ENCODE peak calls at places on chromosome 21, in eight cellular contexts. One of them, this sample, is unnamed.

GRCh38 chr21:44802396-44803153 is 955 bp upstream of the UBE2G2 start:
- DNase-seq in endothelial cell of umbilical vein: no peak
- DNase-seq in SK-N-SH: peak
- DNase-seq in H1: no peak
- DNase-seq in K562: peak
- DNase-seq in HepG2: peak
- DNase-seq in GM12878: no peak
- DNase-seq in HCT116: no peak
- DNase-seq in this sample: no peak

GRCh38 chr21:39125752-39126485 is 57.3 kb downstream of the PSMG1 start:
- DNase-seq in endothelial cell of umbilical vein: peak
- DNase-seq in SK-N-SH: peak
- DNase-seq in H1: peak
- DNase-seq in K562: no peak
- DNase-seq in HepG2: peak
- DNase-seq in GM12878: no peak
- DNase-seq in HCT116: peak
- DNase-seq in this sample: no peak

GRCh38 chr21:44742418-44743153 is 31.2 kb upstream of the TSPEAR start:
- DNase-seq in endothelial cell of umbilical vein: peak
- DNase-seq in SK-N-SH: no peak
- DNase-seq in H1: no peak
- DNase-seq in K562: no peak
- DNase-seq in HepG2: peak
- DNase-seq in GM12878: no peak
- DNase-seq in HCT116: no peak
- DNase-seq in this sample: no peak

GRCh38 chr21:44994016-44994365 is 54.2 kb downstream of the SLX9 start:
- DNase-seq in endothelial cell of umbilical vein: no peak
- DNase-seq in SK-N-SH: no peak
- DNase-seq in H1: no peak
- DNase-seq in K562: no peak
- DNase-seq in HepG2: no peak
- DNase-seq in GM12878: no peak
- DNase-seq in HCT116: no peak
- DNase-seq in this sample: no peak

GRCh38 chr21:44891631-44892031 is 18.1 kb upstream of the PTTG1IP start:
- DNase-seq in endothelial cell of umbilical vein: no peak
- DNase-seq in SK-N-SH: no peak
- DNase-seq in H1: no peak
- DNase-seq in K562: no peak
- DNase-seq in HepG2: no peak
- DNase-seq in GM12878: no peak
- DNase-seq in HCT116: no peak
- DNase-seq in this sample: no peak

GRCh38 chr21:25626752-25627151 is 12.3 kb upstream of the JAM2 start:
- DNase-seq in endothelial cell of umbilical vein: no peak
- DNase-seq in SK-N-SH: peak
- DNase-seq in H1: no peak
- DNase-seq in K562: no peak
- DNase-seq in HepG2: no peak
- DNase-seq in GM12878: no peak
- DNase-seq in HCT116: no peak
- DNase-seq in this sample: no peak

GRCh38 chr21:40511976-40512375 is 335.0 kb downstream of the DSCAM start:
- DNase-seq in endothelial cell of umbilical vein: no peak
- DNase-seq in SK-N-SH: no peak
- DNase-seq in H1: no peak
- DNase-seq in K562: no peak
- DNase-seq in HepG2: no peak
- DNase-seq in GM12878: no peak
- DNase-seq in HCT116: no peak
- DNase-seq in this sample: no peak

GRCh38 chr21:25735221-25735894 is 586 bp downstream of the GABPA start:
- DNase-seq in endothelial cell of umbilical vein: peak
- DNase-seq in SK-N-SH: peak
- DNase-seq in H1: peak
- DNase-seq in K562: peak
- DNase-seq in HepG2: peak
- DNase-seq in GM12878: no peak
- DNase-seq in HCT116: peak
- DNase-seq in this sample: peak

GRCh38 chr21:33428669-33429068 is 25.5 kb downstream of the IFNGR2 start:
- DNase-seq in endothelial cell of umbilical vein: peak
- DNase-seq in SK-N-SH: no peak
- DNase-seq in H1: no peak
- DNase-seq in K562: no peak
- DNase-seq in HepG2: no peak
- DNase-seq in GM12878: no peak
- DNase-seq in HCT116: no peak
- DNase-seq in this sample: no peak

GRCh38 chr21:17501107-17502006 is 11.5 kb upstream of the CXADR start:
- DNase-seq in endothelial cell of umbilical vein: no peak
- DNase-seq in SK-N-SH: no peak
- DNase-seq in H1: no peak
- DNase-seq in K562: no peak
- DNase-seq in HepG2: peak
- DNase-seq in GM12878: no peak
- DNase-seq in HCT116: peak
- DNase-seq in this sample: no peak

GRCh38 chr21:46515109-46515508 is 56.4 kb downstream of the DIP2A start:
- DNase-seq in endothelial cell of umbilical vein: peak
- DNase-seq in SK-N-SH: no peak
- DNase-seq in H1: no peak
- DNase-seq in K562: no peak
- DNase-seq in HepG2: no peak
- DNase-seq in GM12878: no peak
- DNase-seq in HCT116: no peak
- DNase-seq in this sample: no peak

GRCh38 chr21:38491536-38491935 is 6.7 kb downstream of the ERG start:
- DNase-seq in endothelial cell of umbilical vein: peak
- DNase-seq in SK-N-SH: no peak
- DNase-seq in H1: no peak
- DNase-seq in K562: no peak
- DNase-seq in HepG2: no peak
- DNase-seq in GM12878: no peak
- DNase-seq in HCT116: no peak
- DNase-seq in this sample: no peak

GRCh38 chr21:38905751-38906150 is 100.0 kb downstream of the ETS2 start:
- DNase-seq in endothelial cell of umbilical vein: no peak
- DNase-seq in SK-N-SH: no peak
- DNase-seq in H1: no peak
- DNase-seq in K562: no peak
- DNase-seq in HepG2: no peak
- DNase-seq in GM12878: no peak
- DNase-seq in HCT116: no peak
- DNase-seq in this sample: no peak

GRCh38 chr21:33761104-33762036 is 119.1 kb downstream of the ITSN1 start:
- DNase-seq in endothelial cell of umbilical vein: peak
- DNase-seq in SK-N-SH: no peak
- DNase-seq in H1: no peak
- DNase-seq in K562: peak
- DNase-seq in HepG2: peak
- DNase-seq in GM12878: no peak
- DNase-seq in HCT116: peak
- DNase-seq in this sample: peak

GRCh38 chr21:42062543-42063022 is 8.5 kb upstream of the UMODL1 start:
- DNase-seq in endothelial cell of umbilical vein: no peak
- DNase-seq in SK-N-SH: no peak
- DNase-seq in H1: no peak
- DNase-seq in K562: no peak
- DNase-seq in HepG2: no peak
- DNase-seq in GM12878: peak
- DNase-seq in HCT116: no peak
- DNase-seq in this sample: no peak

GRCh38 chr21:38498057-38498833 is at the start of gene ERG:
- DNase-seq in endothelial cell of umbilical vein: peak
- DNase-seq in SK-N-SH: no peak
- DNase-seq in H1: no peak
- DNase-seq in K562: no peak
- DNase-seq in HepG2: no peak
- DNase-seq in GM12878: no peak
- DNase-seq in HCT116: no peak
- DNase-seq in this sample: no peak

GRCh38 chr21:46509760-46510159 is 51.1 kb downstream of the DIP2A start:
- DNase-seq in endothelial cell of umbilical vein: peak
- DNase-seq in SK-N-SH: no peak
- DNase-seq in H1: no peak
- DNase-seq in K562: no peak
- DNase-seq in HepG2: peak
- DNase-seq in GM12878: no peak
- DNase-seq in HCT116: peak
- DNase-seq in this sample: no peak

GRCh38 chr21:34215911-34216310 is 142.5 kb downstream of the MRPS6 start:
- DNase-seq in endothelial cell of umbilical vein: no peak
- DNase-seq in SK-N-SH: no peak
- DNase-seq in H1: no peak
- DNase-seq in K562: no peak
- DNase-seq in HepG2: no peak
- DNase-seq in GM12878: no peak
- DNase-seq in HCT116: no peak
- DNase-seq in this sample: no peak

GRCh38 chr21:42121792-42122191 is 50.7 kb downstream of the UMODL1 start:
- DNase-seq in endothelial cell of umbilical vein: no peak
- DNase-seq in SK-N-SH: no peak
- DNase-seq in H1: no peak
- DNase-seq in K562: no peak
- DNase-seq in HepG2: no peak
- DNase-seq in GM12878: no peak
- DNase-seq in HCT116: no peak
- DNase-seq in this sample: no peak

GRCh38 chr21:36860736-36861594 is 105.5 kb downstream of the HLCS start:
- DNase-seq in endothelial cell of umbilical vein: peak
- DNase-seq in SK-N-SH: no peak
- DNase-seq in H1: no peak
- DNase-seq in K562: peak
- DNase-seq in HepG2: peak
- DNase-seq in GM12878: no peak
- DNase-seq in HCT116: no peak
- DNase-seq in this sample: no peak

GRCh38 chr21:35273331-35273730 is 224.2 kb upstream of the RUNX1 start:
- DNase-seq in endothelial cell of umbilical vein: no peak
- DNase-seq in SK-N-SH: no peak
- DNase-seq in H1: no peak
- DNase-seq in K562: no peak
- DNase-seq in HepG2: no peak
- DNase-seq in GM12878: no peak
- DNase-seq in HCT116: no peak
- DNase-seq in this sample: no peak
- TF ChIP-seq POLR2AphosphoS5 in endothelial cell of umbilical vein: no peak
- TF ChIP-seq POLR2AphosphoS5 in SK-N-SH: no peak
- TF ChIP-seq POLR2AphosphoS5 in H1: no peak
- TF ChIP-seq POLR2AphosphoS5 in K562: no peak
- TF ChIP-seq POLR2AphosphoS5 in HepG2: no peak
- TF ChIP-seq POLR2AphosphoS5 in GM12878: no peak
- TF ChIP-seq POLR2AphosphoS5 in HCT116: no peak
- TF ChIP-seq POLR2AphosphoS5 in this sample: no peak

GRCh38 chr21:43675871-43676270 is 16.5 kb downstream of the RRP1B start:
- DNase-seq in endothelial cell of umbilical vein: no peak
- DNase-seq in SK-N-SH: no peak
- DNase-seq in H1: no peak
- DNase-seq in K562: no peak
- DNase-seq in HepG2: no peak
- DNase-seq in GM12878: no peak
- DNase-seq in HCT116: no peak
- DNase-seq in this sample: no peak
- H3K27ac ChIP-seq in endothelial cell of umbilical vein: no peak
- H3K27ac ChIP-seq in SK-N-SH: no peak
- H3K27ac ChIP-seq in H1: no peak
- H3K27ac ChIP-seq in K562: no peak
- H3K27ac ChIP-seq in HepG2: no peak
- H3K27ac ChIP-seq in GM12878: no peak
- H3K27ac ChIP-seq in HCT116: no peak
- H3K27ac ChIP-seq in this sample: no peak

GRCh38 chr21:29084372-29084771 is 10.9 kb upstream of the CCT8 start:
- DNase-seq in endothelial cell of umbilical vein: no peak
- DNase-seq in SK-N-SH: no peak
- DNase-seq in H1: no peak
- DNase-seq in K562: no peak
- DNase-seq in HepG2: no peak
- DNase-seq in GM12878: no peak
- DNase-seq in HCT116: no peak
- DNase-seq in this sample: no peak

GRCh38 chr21:29085106-29085752 is 11.8 kb upstream of the CCT8 start:
- DNase-seq in endothelial cell of umbilical vein: no peak
- DNase-seq in SK-N-SH: no peak
- DNase-seq in H1: no peak
- DNase-seq in K562: no peak
- DNase-seq in HepG2: no peak
- DNase-seq in GM12878: no peak
- DNase-seq in HCT116: no peak
- DNase-seq in this sample: no peak

GRCh38 chr21:29083306-29083705 is 9.9 kb upstream of the CCT8 start:
- DNase-seq in endothelial cell of umbilical vein: no peak
- DNase-seq in SK-N-SH: no peak
- DNase-seq in H1: no peak
- DNase-seq in K562: no peak
- DNase-seq in HepG2: no peak
- DNase-seq in GM12878: no peak
- DNase-seq in HCT116: no peak
- DNase-seq in this sample: no peak

GRCh38 chr21:29080454-29080930 is 7.0 kb upstream of the CCT8 start:
- DNase-seq in endothelial cell of umbilical vein: peak
- DNase-seq in SK-N-SH: no peak
- DNase-seq in H1: no peak
- DNase-seq in K562: no peak
- DNase-seq in HepG2: no peak
- DNase-seq in GM12878: no peak
- DNase-seq in HCT116: no peak
- DNase-seq in this sample: no peak

GRCh38 chr21:29082416-29082815 is 9.0 kb upstream of the CCT8 start:
- DNase-seq in endothelial cell of umbilical vein: no peak
- DNase-seq in SK-N-SH: no peak
- DNase-seq in H1: no peak
- DNase-seq in K562: no peak
- DNase-seq in HepG2: no peak
- DNase-seq in GM12878: no peak
- DNase-seq in HCT116: no peak
- DNase-seq in this sample: no peak
- H3K9ac ChIP-seq in endothelial cell of umbilical vein: no peak
- H3K9ac ChIP-seq in SK-N-SH: no peak
- H3K9ac ChIP-seq in H1: no peak
- H3K9ac ChIP-seq in K562: no peak
- H3K9ac ChIP-seq in HepG2: no peak
- H3K9ac ChIP-seq in GM12878: no peak
- H3K9ac ChIP-seq in HCT116: no peak
- H3K9ac ChIP-seq in this sample: no peak

GRCh38 chr21:27715131-27715530 is 748.2 kb upstream of the ADAMTS5 start:
- DNase-seq in endothelial cell of umbilical vein: no peak
- DNase-seq in SK-N-SH: no peak
- DNase-seq in H1: no peak
- DNase-seq in K562: no peak
- DNase-seq in HepG2: no peak
- DNase-seq in GM12878: no peak
- DNase-seq in HCT116: no peak
- DNase-seq in this sample: no peak
- TF ChIP-seq POLR2AphosphoS5 in endothelial cell of umbilical vein: no peak
- TF ChIP-seq POLR2AphosphoS5 in SK-N-SH: no peak
- TF ChIP-seq POLR2AphosphoS5 in H1: no peak
- TF ChIP-seq POLR2AphosphoS5 in K562: no peak
- TF ChIP-seq POLR2AphosphoS5 in HepG2: no peak
- TF ChIP-seq POLR2AphosphoS5 in GM12878: no peak
- TF ChIP-seq POLR2AphosphoS5 in HCT116: no peak
- TF ChIP-seq POLR2AphosphoS5 in this sample: no peak